ENCODE peak calls at places on chromosome 12, in four cellular contexts. X, W, H and J are unnamed samples.

GRCh38 chr12:26077915-26078314 is 46.9 kb downstream of the BHLHE41 start:
- DNase-seq in X (no peak), W (no peak), H (no peak), J (peak; percentile 42)

GRCh38 chr12:124736115-124737039 is 127.3 kb downstream of the SCARB1 start:
- DNase-seq in X (no peak), W (peak; percentile 13), H (no peak), J (no peak)

GRCh38 chr12:113364698-113365097 is 6.3 kb downstream of the PLBD2 start:
- DNase-seq in X (no peak), W (no peak), H (no peak), J (no peak)

GRCh38 chr12:107536613-107537012 is 149.0 kb upstream of the PWP1 start:
- DNase-seq in X (peak; percentile 57), W (no peak), H (no peak), J (no peak)

GRCh38 chr12:26226629-26227375 is 31.4 kb downstream of the SSPN start:
- DNase-seq in X (no peak), W (no peak), H (no peak), J (peak; percentile 64)

GRCh38 chr12:27575780-27576154 is 51.8 kb downstream of the PPFIBP1 start:
- DNase-seq in X (no peak), W (no peak), H (no peak), J (no peak)

GRCh38 chr12:43407816-43408645 is 144.0 kb downstream of the ADAMTS20 start:
- DNase-seq in X (peak; percentile 0), W (no peak), H (no peak), J (no peak)

GRCh38 chr12:5953835-5954586 is 9.0 kb upstream of the ANO2 start:
- DNase-seq in X (no peak), W (no peak), H (no peak), J (no peak)

GRCh38 chr12:53804429-53804828 is 52.6 kb upstream of the CISTR start:
- DNase-seq in X (no peak), W (no peak), H (no peak), J (no peak)

GRCh38 chr12:107992870-107993451 is 136.1 kb upstream of the WSCD2 start:
- DNase-seq in X (peak; percentile 12), W (no peak), H (no peak), J (peak; percentile 60)

GRCh38 chr12:89992668-89993401 is 284.2 kb upstream of the ATP2B1 start:
- DNase-seq in X (no peak), W (no peak), H (no peak), J (no peak)

GRCh38 chr12:132736378-132736777 is 25.3 kb downstream of the ANKLE2 start:
- DNase-seq in X (no peak), W (no peak), H (no peak), J (no peak)

GRCh38 chr12:75754141-75754540 is 242.7 kb upstream of the KRR1 start:
- DNase-seq in X (no peak), W (no peak), H (no peak), J (no peak)

GRCh38 chr12:97756066-97756701 is 293.6 kb downstream of the RMST start:
- DNase-seq in X (no peak), W (no peak), H (no peak), J (no peak)